ENCODE peak calls at places on chromosomes 6 and 20, in four cellular contexts. T is endothelial cell of umbilical vein, B is K562, E is GM23338. W is an unnamed sample. For H4K20me1, the result is how much of the 10 kb centered on the place peaks cover.

GRCh38 chr6:150069707-150070106 is 786 bp upstream of the ULBP3 start:
- DNase-seq in T (no peak), E (no peak), B (no peak), W (no peak)

GRCh38 chr20:58192567-58192966 is 35.9 kb downstream of the ANKRD60 start:
- DNase-seq in B (peak), E (peak), T (peak), W (no peak)

GRCh38 chr6:79302341-79302740 is 67.9 kb upstream of the HMGN3 start:
- DNase-seq in T (no peak), B (no peak), E (no peak), W (peak)

GRCh38 chr20:46084805-46085792 is 4.7 kb downstream of the NCOA5 start:
- DNase-seq in E (no peak), B (peak), T (peak), W (no peak)

GRCh38 chr6:155949256-155949655 is 493.6 kb upstream of the NOX3 start:
- DNase-seq in T (no peak), E (no peak), B (no peak), W (no peak)

GRCh38 chr20:20224806-20225205 is 143.1 kb upstream of the INSM1 start:
- DNase-seq in B (no peak), T (no peak), E (no peak), W (no peak)

GRCh38 chr6:51487937-51488336 is 599.5 kb downstream of the PKHD1 start:
- DNase-seq in B (no peak), E (no peak), T (no peak), W (no peak)

GRCh38 chr20:39974966-39975501 is 714.0 kb downstream of the MAFB start:
- DNase-seq in E (no peak), B (no peak), T (no peak), W (no peak)

GRCh38 chr6:4402477-4402976 is 267.2 kb upstream of the ECI2 start:
- DNase-seq in B (no peak), E (no peak), T (peak), W (no peak)

GRCh38 chr20:17343631-17344447 is 117.0 kb downstream of the PCSK2 start:
- DNase-seq in B (no peak), E (no peak), T (no peak), W (no peak)

GRCh38 chr20:62624325-62624690 is 18.0 kb upstream of the SLCO4A1 start:
- DNase-seq in E (peak), T (no peak), B (no peak), W (no peak)

GRCh38 chr6:116847234-116847633 is 18.4 kb upstream of the GPRC6A start:
- DNase-seq in B (peak), T (peak), E (peak), W (peak)

GRCh38 chr6:125175459-125175858 is 21.9 kb downstream of the TPD52L1 start:
- DNase-seq in T (no peak), B (no peak), E (no peak), W (no peak)

GRCh38 chr6:133062077-133062476 is 179.1 kb upstream of the EYA4 start:
- DNase-seq in E (no peak), B (no peak), T (no peak), W (no peak)

GRCh38 chr20:35174458-35175216 is 2.8 kb downstream of the PROCR start:
- DNase-seq in E (peak), B (peak), T (peak), W (no peak)

GRCh38 chr6:159149641-159150040 is 19.6 kb upstream of the FNDC1 start:
- DNase-seq in E (no peak), B (no peak), T (no peak), W (no peak)

GRCh38 chr6:50824505-50824904 is 5.8 kb downstream of the TFAP2B start:
- DNase-seq in T (no peak), B (no peak), E (peak), W (no peak)

GRCh38 chr6:148370171-148370570 is 27.5 kb downstream of the SASH1 start:
- DNase-seq in B (no peak), E (no peak), T (no peak), W (no peak)

GRCh38 chr6:148359228-148359627 is 16.6 kb downstream of the SASH1 start:
- DNase-seq in E (no peak), B (no peak), T (no peak), W (no peak)

GRCh38 chr6:148367418-148368024 is 24.9 kb downstream of the SASH1 start:
- DNase-seq in T (peak), B (no peak), E (peak), W (no peak)

GRCh38 chr6:148365037-148365436 is 22.4 kb downstream of the SASH1 start:
- DNase-seq in E (no peak), T (no peak), B (no peak), W (no peak)

GRCh38 chr6:148364056-148364844 is 21.6 kb downstream of the SASH1 start:
- DNase-seq in T (peak), E (no peak), B (no peak), W (no peak)
- TF ChIP-seq POLR2AphosphoS5 in T (peak), E (no peak), B (no peak), W (no peak)

DNA sequence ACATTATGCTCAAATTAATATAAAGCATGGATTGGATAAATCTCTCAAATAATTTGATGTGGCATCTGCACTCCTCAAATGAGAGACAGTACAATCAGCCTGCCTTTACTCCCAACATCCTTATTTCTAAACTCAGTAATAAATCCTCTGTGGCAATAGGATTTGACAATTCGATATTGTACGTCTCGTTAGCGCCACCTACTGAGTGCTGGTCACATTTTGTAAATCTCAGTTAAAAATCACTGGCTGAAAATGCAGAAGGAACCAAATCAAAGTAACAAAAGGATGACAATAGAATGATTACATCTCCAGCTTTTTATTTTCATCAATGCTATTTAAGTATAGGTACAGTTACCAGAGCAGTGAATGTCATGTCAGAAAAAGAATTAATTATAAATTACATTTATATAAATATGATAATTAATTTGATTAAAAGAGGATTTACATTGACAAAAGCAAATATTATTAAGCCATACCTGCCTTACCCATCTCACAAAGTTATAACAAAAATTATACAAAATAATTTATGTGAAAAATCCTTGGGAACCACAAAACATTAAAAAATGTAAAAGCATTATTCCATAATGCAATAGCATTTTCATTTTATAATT is 20.2 kb upstream of the GJE1 start:
- DNase-seq in T (peak), E (peak), B (peak), W (peak)
- H4K20me1 ChIP-seq in T (under half), E (under half), B (under half), W (under half)

GRCh38 chr6:43778131-43778857 is 8.3 kb downstream of the VEGFA start:
- DNase-seq in E (no peak), T (no peak), B (no peak), W (no peak)

GRCh38 chr6:43774776-43775583 is 5.0 kb downstream of the VEGFA start:
- DNase-seq in B (peak), T (peak), E (peak), W (no peak)

GRCh38 chr6:43776799-43777776 is 7.1 kb downstream of the VEGFA start:
- DNase-seq in E (no peak), B (no peak), T (no peak), W (no peak)

GRCh38 chr6:43773981-43774775 is 4.2 kb downstream of the VEGFA start:
- DNase-seq in T (no peak), B (no peak), E (no peak), W (no peak)

GRCh38 chr6:43776115-43776798 is 6.2 kb downstream of the VEGFA start:
- DNase-seq in B (no peak), T (no peak), E (no peak), W (no peak)
- TF ChIP-seq POLR2AphosphoS5 in B (no peak), T (no peak), E (no peak), W (peak)

GRCh38 chr6:3261518-3261820 is 2.7 kb downstream of the PSMG4 start:
- DNase-seq in B (no peak), T (no peak), E (no peak), W (no peak)
- H4K20me1 ChIP-seq in B (under half), T (under half), E (under half), W (under half)

GRCh38 chr20:43513298-43514061 is 6.0 kb downstream of the L3MBTL1 start:
- DNase-seq in B (no peak), E (no peak), T (no peak), W (no peak)

GRCh38 chr20:43516251-43516824 is 8.8 kb downstream of the L3MBTL1 start:
- DNase-seq in T (no peak), B (peak), E (no peak), W (no peak)

GRCh38 chr20:43515628-43516027 is 8.1 kb downstream of the L3MBTL1 start:
- DNase-seq in E (no peak), T (no peak), B (peak), W (no peak)

GRCh38 chr20:43511879-43512278 is 4.4 kb downstream of the L3MBTL1 start:
- DNase-seq in T (no peak), B (no peak), E (no peak), W (no peak)

GRCh38 chr20:43514062-43514971 is 6.8 kb downstream of the L3MBTL1 start:
- DNase-seq in T (peak), B (peak), E (peak), W (peak)
- TF ChIP-seq POLR2AphosphoS5 in T (no peak), B (no peak), E (peak), W (peak)

DNA sequence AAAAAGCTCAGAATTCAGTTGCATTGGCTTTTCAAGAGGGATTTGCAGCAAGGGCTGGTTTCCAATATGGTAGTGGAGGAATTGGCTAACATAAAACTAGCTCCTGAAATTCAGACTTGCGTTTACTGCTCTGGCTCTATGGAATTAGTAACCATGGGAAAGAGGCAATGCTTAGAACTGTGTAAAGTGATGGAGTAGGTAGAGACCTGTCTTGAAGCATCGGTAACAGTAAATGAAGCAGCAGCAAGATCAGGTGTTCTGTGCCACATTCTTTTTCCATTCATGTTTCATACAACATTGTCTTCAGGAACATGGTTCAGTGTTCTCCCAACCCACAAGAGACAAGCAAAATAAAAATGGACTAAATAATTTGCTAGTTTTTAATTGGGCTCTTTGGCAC is 6.5 kb downstream of the IRF4 start:
- DNase-seq in T (no peak), E (no peak), B (no peak), W (no peak)
- H4K20me1 ChIP-seq in T (under half), E (under half), B (under half), W (under half)

DNA sequence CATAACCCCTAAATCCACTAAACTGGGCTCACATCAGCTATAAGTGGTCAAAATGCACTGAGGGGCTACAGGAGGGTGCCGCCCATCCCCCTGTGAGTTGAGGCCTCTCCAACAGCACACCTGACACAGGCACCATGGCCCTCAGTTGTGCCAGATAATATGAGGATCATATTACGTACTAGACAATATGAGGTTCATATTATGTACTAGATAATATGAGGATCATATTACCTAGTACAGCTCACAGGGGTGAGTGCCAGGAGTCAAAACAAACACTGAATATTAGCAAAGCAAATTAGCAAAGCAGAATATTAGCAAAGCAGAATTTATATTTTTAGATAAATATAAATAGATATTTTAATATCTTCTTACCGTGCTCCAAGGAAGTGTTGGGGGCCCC is 35.3 kb downstream of the CD24 start:
- DNase-seq in E (no peak), B (no peak), T (no peak), W (no peak)
- TF ChIP-seq POLR2AphosphoS5 in E (no peak), B (no peak), T (no peak), W (no peak)

GRCh38 chr20:47687095-47687987 is 97.9 kb downstream of the SULF2 start:
- DNase-seq in B (no peak), T (no peak), E (no peak), W (no peak)

GRCh38 chr20:47688385-47689381 is 96.6 kb downstream of the SULF2 start:
- DNase-seq in B (no peak), E (peak), T (no peak), W (no peak)

GRCh38 chr20:47684306-47685080 is 100.8 kb downstream of the SULF2 start:
- DNase-seq in T (no peak), B (no peak), E (no peak), W (no peak)

GRCh38 chr20:47689726-47690125 is 95.6 kb downstream of the SULF2 start:
- DNase-seq in T (no peak), B (no peak), E (no peak), W (no peak)

DNA sequence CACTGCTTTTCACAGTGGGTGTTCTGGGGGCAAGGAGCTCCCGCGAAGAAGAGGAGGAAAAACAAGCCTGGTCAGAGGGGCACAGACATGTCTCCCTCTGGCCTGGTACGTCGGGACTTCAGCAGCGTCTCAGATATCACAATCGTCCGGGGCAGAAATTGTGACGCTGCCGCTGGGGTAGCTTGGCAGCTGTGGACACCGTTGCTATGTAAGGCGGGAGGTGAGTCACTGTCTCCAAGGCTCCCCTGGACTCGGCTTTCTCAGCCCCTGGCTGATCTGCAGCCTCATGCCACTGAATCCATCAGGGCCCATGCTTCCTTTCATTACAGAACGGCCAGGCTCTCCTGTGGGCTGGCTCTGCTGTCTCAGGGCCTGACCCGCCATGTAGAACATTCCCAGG is 98.7 kb downstream of the SULF2 start:
- DNase-seq in E (no peak), T (no peak), B (no peak), W (no peak)
- H4K20me1 ChIP-seq in E (under half), T (under half), B (under half), W (under half)